ENCODE peak calls at places on chromosome 5, in five cellular contexts. One of them, this sample, is unnamed.

GRCh38 chr5:83172655-83173054 is 95.3 kb downstream of the XRCC4 start:
- DNase-seq in NCI-H1048: no peak
- DNase-seq in H9: no peak
- DNase-seq in A549: no peak
- DNase-seq in kidney epithelial cell: no peak
- DNase-seq in this sample: no peak

GRCh38 chr5:172065431-172066065 is 59.1 kb upstream of the FBXW11 start:
- DNase-seq in kidney epithelial cell: no peak
- DNase-seq in A549: no peak
- DNase-seq in NCI-H1048: no peak
- DNase-seq in H9: peak; percentile 19
- DNase-seq in this sample: no peak

GRCh38 chr5:98749046-98749445 is 24.4 kb upstream of the RGMB start:
- DNase-seq in kidney epithelial cell: no peak
- DNase-seq in H9: no peak
- DNase-seq in NCI-H1048: no peak
- DNase-seq in A549: no peak
- DNase-seq in this sample: no peak

GRCh38 chr5:73213566-73213998 is 40.6 kb downstream of the TMEM174 start:
- DNase-seq in H9: no peak
- DNase-seq in A549: no peak
- DNase-seq in NCI-H1048: no peak
- DNase-seq in kidney epithelial cell: peak; percentile 80
- DNase-seq in this sample: no peak

GRCh38 chr5:170648546-170648945 is 135.0 kb upstream of the GABRP start:
- DNase-seq in NCI-H1048: no peak
- DNase-seq in H9: no peak
- DNase-seq in A549: no peak
- DNase-seq in kidney epithelial cell: no peak
- DNase-seq in this sample: no peak

GRCh38 chr5:127296321-127296720 is 5.7 kb downstream of the MEGF10 start:
- DNase-seq in NCI-H1048: no peak
- DNase-seq in A549: no peak
- DNase-seq in H9: no peak
- DNase-seq in kidney epithelial cell: peak; percentile 39
- DNase-seq in this sample: no peak

GRCh38 chr5:74020488-74020887 is 394.5 kb downstream of the ARHGEF28 start:
- DNase-seq in NCI-H1048: no peak
- DNase-seq in kidney epithelial cell: no peak
- DNase-seq in A549: no peak
- DNase-seq in H9: no peak
- DNase-seq in this sample: no peak

GRCh38 chr5:43422143-43422542 is 10.0 kb upstream of the CCL28 start:
- DNase-seq in NCI-H1048: no peak
- DNase-seq in H9: no peak
- DNase-seq in A549: no peak
- DNase-seq in kidney epithelial cell: peak; percentile 81
- DNase-seq in this sample: no peak

GRCh38 chr5:14526493-14526892 is 55.1 kb upstream of the OTULINL start:
- DNase-seq in NCI-H1048: no peak
- DNase-seq in A549: no peak
- DNase-seq in H9: no peak
- DNase-seq in kidney epithelial cell: no peak
- DNase-seq in this sample: no peak

GRCh38 chr5:111280282-111280901 is 56.2 kb downstream of the CAMK4 start:
- DNase-seq in H9: no peak
- DNase-seq in A549: no peak
- DNase-seq in kidney epithelial cell: no peak
- DNase-seq in NCI-H1048: no peak
- DNase-seq in this sample: no peak

GRCh38 chr5:155268770-155269425 is 255.3 kb downstream of the KIF4B start:
- DNase-seq in NCI-H1048: no peak
- DNase-seq in kidney epithelial cell: no peak
- DNase-seq in A549: no peak
- DNase-seq in H9: no peak
- DNase-seq in this sample: no peak

GRCh38 chr5:42691413-42691861 is 65.2 kb upstream of the CCDC152 start:
- DNase-seq in kidney epithelial cell: no peak
- DNase-seq in H9: no peak
- DNase-seq in NCI-H1048: no peak
- DNase-seq in A549: no peak
- DNase-seq in this sample: no peak

GRCh38 chr5:94693043-94693822 is 74.8 kb downstream of the SLF1 start:
- DNase-seq in kidney epithelial cell: no peak
- DNase-seq in A549: no peak
- DNase-seq in H9: no peak
- DNase-seq in NCI-H1048: no peak
- DNase-seq in this sample: peak; percentile 43